ENCODE peak calls at places on chromosomes 3 and 15, in ten cellular contexts. G is HepG2, K is GM12891, Y is K562, X is GM12892, R is breast epithelium, O is GM23338, S is transverse colon, H is Panc1, E is SK-N-SH. F is an unnamed sample.

GRCh38 chr3:126005951-126006350 is 37.0 kb downstream of the ROPN1B start:
- DNase-seq in K (no peak), H (no peak), R (no peak), X (no peak), S (no peak), O (no peak), Y (no peak), E (no peak), G (no peak), F (no peak)

GRCh38 chr3:160544837-160545236 is 20.5 kb downstream of the KPNA4 start:
- DNase-seq in X (no peak), H (no peak), E (no peak), Y (no peak), O (no peak), R (no peak), G (no peak), K (no peak), S (no peak), F (no peak)

GRCh38 chr3:196073188-196073838 is 8.6 kb downstream of the TFRC start:
- DNase-seq in K (peak; percentile 34), O (peak; percentile 83), G (peak; percentile 40), R (no peak), H (no peak), E (peak; percentile 77), Y (peak; percentile 41), S (peak; percentile 70), X (peak; percentile 44), F (no peak)

GRCh38 chr3:69543080-69543429 is 157.2 kb upstream of the FRMD4B start:
- DNase-seq in K (no peak), R (no peak), E (no peak), O (no peak), H (no peak), Y (no peak), G (no peak), X (no peak), S (no peak), F (no peak)

GRCh38 chr3:103170651-103171050 is 735.8 kb downstream of the ZPLD1 start:
- DNase-seq in R (no peak), S (no peak), Y (no peak), G (no peak), X (no peak), H (no peak), O (no peak), E (no peak), K (no peak), F (no peak)

GRCh38 chr3:11953778-11954177 is 50.4 kb upstream of the SYN2 start:
- DNase-seq in G (no peak), Y (no peak), O (no peak), E (peak; percentile 20), R (no peak), H (no peak), S (no peak), X (no peak), K (no peak), F (no peak)

GRCh38 chr3:194133661-194134230 is 2.2 kb upstream of the HES1 start:
- DNase-seq in O (peak; percentile 84), K (no peak), R (peak; percentile 55), X (no peak), H (no peak), Y (peak; percentile 65), E (no peak), G (peak; percentile 87), S (peak; percentile 46), F (no peak)

GRCh38 chr3:13343601-13344000 is 76.5 kb downstream of the NUP210 start:
- DNase-seq in E (no peak), S (no peak), O (no peak), H (no peak), K (no peak), X (no peak), G (no peak), R (no peak), Y (no peak), F (no peak)

GRCh38 chr3:132034486-132035464 is at the start of gene CPNE4:
- DNase-seq in S (peak; percentile 54), E (peak; percentile 93), R (peak; percentile 78), Y (peak; percentile 87), H (peak; percentile 20), O (peak; percentile 94), G (peak; percentile 32), K (peak; percentile 80), X (peak; percentile 71), F (no peak)

GRCh38 chr15:64155802-64156651 is 4.5 kb downstream of the SNX22 start:
- DNase-seq in O (no peak), X (no peak), H (no peak), S (no peak), Y (no peak), G (no peak), K (no peak), E (no peak), R (no peak), F (no peak)

GRCh38 chr3:72446406-72447058 is 401.7 kb downstream of the SHQ1 start:
- DNase-seq in X (no peak), S (no peak), Y (no peak), H (no peak), G (no peak), K (no peak), E (no peak), O (peak; percentile 55), R (peak; percentile 55), F (no peak)

GRCh38 chr3:153284282-153284938 is 122.4 kb downstream of the RAP2B start:
- DNase-seq in Y (no peak), O (no peak), H (no peak), G (peak; percentile 10), S (peak; percentile 22), X (no peak), E (no peak), K (no peak), R (no peak), F (no peak)

DNA sequence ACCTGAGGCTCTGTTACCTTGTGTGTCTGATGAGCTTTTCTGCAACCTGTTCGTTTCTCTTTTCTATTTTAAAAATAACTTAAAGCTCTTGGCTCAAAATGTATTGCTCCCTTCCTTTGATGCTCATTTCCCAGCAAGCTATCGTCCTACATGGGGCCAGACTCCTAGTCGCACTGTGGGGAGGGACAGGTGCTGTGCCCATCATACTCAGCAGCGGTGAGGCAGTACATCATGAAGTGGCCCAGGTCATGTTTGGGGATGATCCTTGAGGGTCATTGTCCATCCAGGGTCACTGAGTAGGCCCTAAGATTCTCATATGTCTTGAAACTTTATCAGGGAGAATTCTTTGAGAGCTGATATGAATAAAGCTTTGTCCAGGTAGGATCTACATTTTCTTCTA is 41.1 kb downstream of the PTH1R start:
- DNase-seq in O (no peak), K (no peak), G (no peak), Y (no peak), R (no peak), E (no peak), H (no peak), S (no peak), X (no peak), F (no peak)
- TF ChIP-seq POLR2AphosphoS5 in O (no peak), K (peak; percentile 50), G (no peak), Y (no peak), R (no peak), E (no peak), H (no peak), S (no peak), X (peak; percentile 55), F (no peak)

GRCh38 chr3:39295184-39295775 is 15.4 kb upstream of the CX3CR1 start:
- DNase-seq in H (no peak), E (no peak), O (no peak), K (peak; percentile 30), X (no peak), G (no peak), S (no peak), R (no peak), Y (no peak), F (no peak)
- TF ChIP-seq POLR2AphosphoS5 in H (no peak), E (no peak), O (no peak), K (no peak), X (no peak), G (no peak), S (no peak), R (no peak), Y (no peak), F (no peak)

DNA sequence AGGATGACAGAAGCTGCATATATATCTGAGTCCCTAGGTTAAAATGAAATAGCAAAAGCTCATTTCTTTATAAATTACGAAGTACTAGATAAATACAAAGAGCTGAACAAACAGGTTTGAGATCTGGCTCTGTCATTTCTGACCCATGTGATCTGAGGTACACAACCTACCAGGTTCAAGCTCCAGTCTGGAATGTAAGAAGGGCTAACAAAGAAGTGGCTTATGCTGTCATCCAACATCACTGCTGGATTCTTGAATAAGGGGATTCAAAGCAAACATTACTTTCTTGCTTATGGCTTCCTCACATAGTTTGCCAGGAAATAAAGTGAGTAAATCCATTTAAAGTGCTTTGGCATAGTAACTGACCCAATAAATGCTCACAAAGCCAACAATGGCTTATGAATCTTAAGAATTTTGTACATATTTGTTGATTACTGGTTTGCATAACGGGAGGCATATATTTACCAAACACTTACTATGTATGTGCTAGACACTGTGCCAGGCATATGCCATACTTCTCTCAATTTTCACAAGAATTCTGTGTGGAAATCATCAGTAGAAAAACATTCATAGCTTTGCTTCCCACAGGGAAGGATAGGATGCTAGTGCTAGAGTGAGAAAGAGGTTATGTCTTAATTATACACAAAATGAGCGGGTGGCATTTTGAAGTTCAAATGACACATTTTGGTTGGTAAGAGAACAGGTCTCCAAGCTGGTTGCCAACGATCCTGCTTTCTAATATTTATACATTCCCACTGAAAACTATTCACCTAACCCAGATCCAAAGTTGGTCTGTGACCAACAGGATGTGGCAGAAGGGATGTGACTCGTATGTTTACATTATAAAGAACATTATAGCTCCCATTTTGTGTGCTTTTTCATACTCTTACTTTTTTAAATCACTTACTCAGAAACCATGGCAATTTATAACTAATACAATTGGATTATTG is 38.7 kb upstream of the CSPG5 start:
- DNase-seq in X (no peak), E (no peak), H (no peak), S (no peak), G (peak; percentile 6), R (no peak), K (no peak), Y (no peak), O (no peak), F (no peak)
- TF ChIP-seq POLR2AphosphoS5 in X (no peak), E (no peak), H (no peak), S (no peak), G (no peak), R (no peak), K (no peak), Y (no peak), O (no peak), F (no peak)

GRCh38 chr3:184018424-184018973 is 815 bp upstream of the ABCC5 start:
- DNase-seq in O (no peak), R (no peak), H (no peak), X (no peak), K (no peak), Y (no peak), S (no peak), E (no peak), G (no peak), F (no peak)

GRCh38 chr3:184016820-184017671 is 638 bp downstream of the ABCC5 start:
- DNase-seq in Y (peak; percentile 84), K (peak; percentile 72), G (peak; percentile 18), O (peak; percentile 70), X (peak; percentile 78), S (peak; percentile 73), R (no peak), H (no peak), E (peak; percentile 92), F (no peak)

GRCh38 chr3:184017672-184018423 is at the start of gene ABCC5:
- DNase-seq in S (peak; percentile 94), G (peak; percentile 85), Y (peak; percentile 86), H (peak; percentile 65), E (peak; percentile 95), R (peak; percentile 81), X (peak; percentile 80), O (peak; percentile 97), K (peak; percentile 83), F (peak; percentile 97)

GRCh38 chr3:184022323-184022722 is 4.6 kb upstream of the ABCC5 start:
- DNase-seq in K (no peak), H (no peak), X (no peak), E (no peak), R (no peak), S (no peak), G (no peak), O (no peak), Y (no peak), F (no peak)
- TF ChIP-seq POLR2AphosphoS5 in K (no peak), H (no peak), X (no peak), E (no peak), R (no peak), S (no peak), G (no peak), O (no peak), Y (no peak), F (no peak)